ENCODE peak calls at places on chromosomes 13 and 19, in eight cellular contexts. I is stimulated activated CD8-positive, alpha-beta memory T cell treated with anti-CD3 and anti-CD28 coated beads, Interleukin-15, amount 100 ng/mL, for 1 hour; C is gastrocnemius medialis; F is right cardiac atrium; V is amygdala; P is NCI-H69; L is upper lobe of right lung; U is A549. A is an unnamed sample.

GRCh38 chr19:47032171-47032811 is 12.7 kb downstream of the NPAS1 start:
- DNase-seq in L (peak), V (no peak), U (peak), C (no peak), I (peak), F (no peak), P (peak), A (peak)

GRCh38 chr13:70941454-70941853 is 833.2 kb upstream of the KLHL1 start:
- DNase-seq in P (no peak), U (no peak), F (no peak), I (no peak), C (no peak), L (no peak), V (no peak), A (no peak)

GRCh38 chr13:33931397-33931987 is 113.5 kb downstream of the RFC3 start:
- DNase-seq in P (peak), I (no peak), V (no peak), F (no peak), L (no peak), C (no peak), U (peak), A (no peak)

GRCh38 chr13:32059511-32059984 is 28.0 kb downstream of the FRY start:
- DNase-seq in U (no peak), I (no peak), P (peak), V (no peak), C (no peak), L (no peak), F (no peak), A (no peak)

GRCh38 chr19:7265963-7266362 is 28.3 kb downstream of the INSR start:
- DNase-seq in F (peak), C (peak), V (no peak), U (no peak), I (no peak), L (no peak), P (no peak), A (no peak)

GRCh38 chr13:62320129-62320724 is 904.6 kb upstream of the PCDH20 start:
- DNase-seq in V (no peak), U (peak), C (no peak), L (no peak), I (no peak), F (no peak), P (peak), A (no peak)

GRCh38 chr13:44627441-44627840 is 51.3 kb upstream of the TSC22D1 start:
- DNase-seq in U (no peak), P (no peak), I (no peak), F (no peak), C (no peak), V (no peak), L (no peak), A (no peak)

GRCh38 chr19:54209058-54209747 is 8.5 kb downstream of the RPS9 start:
- DNase-seq in P (peak), F (no peak), I (no peak), V (no peak), C (no peak), U (no peak), L (peak), A (peak)